ENCODE peak calls at places on chromosomes 16 and 17, in nine cellular contexts. Z, I, Y, M, R, S, K, U and X are unnamed samples.

GRCh38 chr17:8713878-8714277 is 30.8 kb downstream of the CCDC42 start:
- DNase-seq in K (no peak), Y (no peak), S (no peak), M (no peak), Z (no peak), I (no peak), U (no peak), R (no peak), X (no peak)

GRCh38 chr16:79599837-79600635 is 501 bp downstream of the MAF start:
- DNase-seq in Y (no peak), I (peak; percentile 69), Z (peak; percentile 50), U (peak; percentile 67), R (peak; percentile 72), K (peak; percentile 42), S (no peak), M (peak; percentile 47), X (peak; percentile 87)

GRCh38 chr17:9226794-9227135 is 205.5 kb downstream of the NTN1 start:
- DNase-seq in Y (no peak), K (no peak), U (no peak), Z (peak; percentile 18), M (no peak), S (no peak), R (no peak), I (no peak), X (no peak)

GRCh38 chr17:71337903-71338302 is 782.9 kb upstream of the SOX9 start:
- DNase-seq in U (no peak), S (no peak), Y (no peak), R (no peak), I (no peak), K (no peak), Z (no peak), M (no peak), X (no peak)

GRCh38 chr17:44990994-44991393 is 22.9 kb upstream of the C1QL1 start:
- DNase-seq in I (no peak), R (no peak), M (no peak), Z (no peak), S (no peak), Y (no peak), U (no peak), K (no peak), X (no peak)

GRCh38 chr16:70660672-70661350 is 14.5 kb downstream of the IL34 start:
- DNase-seq in U (no peak), Z (no peak), K (no peak), I (peak; percentile 34), M (no peak), R (no peak), S (no peak), Y (no peak), X (no peak)

GRCh38 chr17:55735784-55736405 is 13.2 kb upstream of the TMEM100 start:
- DNase-seq in I (peak; percentile 78), R (no peak), U (peak; percentile 37), S (no peak), Y (no peak), K (peak; percentile 54), Z (no peak), M (no peak), X (no peak)

GRCh38 chr17:74182041-74182783 is 21.3 kb upstream of the RPL38 start:
- DNase-seq in U (no peak), S (no peak), Z (no peak), K (no peak), Y (no peak), I (no peak), R (no peak), M (no peak), X (no peak)

GRCh38 chr17:74455025-74455585 is 11.3 kb upstream of the CD300A start:
- DNase-seq in I (no peak), Z (no peak), R (no peak), S (no peak), Y (no peak), M (no peak), K (peak; percentile 54), U (no peak), X (no peak)

GRCh38 chr16:88888778-88889387 is 22.4 kb upstream of the PABPN1L start:
- DNase-seq in Z (no peak), K (peak; percentile 69), U (no peak), M (no peak), S (no peak), Y (no peak), I (peak; percentile 22), R (no peak), X (no peak)

GRCh38 chr17:28906276-28907051 is 3.6 kb upstream of the DHRS13 start:
- DNase-seq in K (no peak), R (no peak), S (no peak), U (no peak), Y (no peak), M (no peak), Z (no peak), I (no peak), X (no peak)

GRCh38 chr17:81480140-81480917 is 32.3 kb downstream of the ACTG1 start:
- DNase-seq in S (no peak), M (no peak), I (peak; percentile 61), Z (no peak), K (no peak), R (no peak), Y (no peak), U (no peak), X (no peak)

GRCh38 chr16:1035066-1035415 is 37.5 kb upstream of the SSTR5 start:
- DNase-seq in S (no peak), R (no peak), I (no peak), Y (no peak), Z (no peak), M (no peak), K (no peak), U (no peak), X (no peak)

GRCh38 chr16:81029930-81030604 is 5.6 kb upstream of the ATMIN start:
- DNase-seq in Y (no peak), R (no peak), Z (no peak), S (no peak), M (no peak), I (no peak), K (no peak), U (no peak), X (no peak)

GRCh38 chr17:50161911-50162288 is 3.9 kb upstream of the SGCA start:
- DNase-seq in S (no peak), M (no peak), K (no peak), I (no peak), U (no peak), Y (no peak), Z (no peak), R (no peak), X (no peak)

GRCh38 chr16:49528035-49528434 is 154.4 kb downstream of the C16orf78 start:
- DNase-seq in S (no peak), Z (no peak), M (no peak), Y (no peak), U (no peak), K (no peak), I (peak; percentile 17), R (no peak), X (no peak)

GRCh38 chr17:45155483-45155882 is 6.2 kb upstream of the HEXIM2 start:
- DNase-seq in K (no peak), Z (no peak), M (no peak), I (no peak), R (no peak), U (no peak), S (no peak), Y (no peak), X (no peak)

GRCh38 chr16:30068750-30069574 is 3.4 kb downstream of the ALDOA start:
- DNase-seq in R (no peak), U (peak; percentile 59), S (no peak), Y (no peak), M (no peak), K (no peak), Z (peak; percentile 62), I (peak; percentile 59), X (no peak)
- TF ChIP-seq CTCF in R (peak; percentile 32), U (peak; percentile 71), S (peak; percentile 45), Y (peak; percentile 71), M (peak; percentile 57), K (peak; percentile 43), Z (peak; percentile 37), I (peak; percentile 53), X (peak; percentile 52)

GRCh38 chr17:1519678-1520077 is 3.3 kb upstream of the INPP5K start:
- DNase-seq in M (no peak), R (no peak), I (no peak), K (no peak), S (no peak), Y (no peak), U (no peak), Z (no peak), X (no peak)
- TF ChIP-seq CTCF in M (no peak), R (no peak), I (no peak), K (no peak), S (no peak), Y (no peak), U (no peak), Z (no peak), X (no peak)

DNA sequence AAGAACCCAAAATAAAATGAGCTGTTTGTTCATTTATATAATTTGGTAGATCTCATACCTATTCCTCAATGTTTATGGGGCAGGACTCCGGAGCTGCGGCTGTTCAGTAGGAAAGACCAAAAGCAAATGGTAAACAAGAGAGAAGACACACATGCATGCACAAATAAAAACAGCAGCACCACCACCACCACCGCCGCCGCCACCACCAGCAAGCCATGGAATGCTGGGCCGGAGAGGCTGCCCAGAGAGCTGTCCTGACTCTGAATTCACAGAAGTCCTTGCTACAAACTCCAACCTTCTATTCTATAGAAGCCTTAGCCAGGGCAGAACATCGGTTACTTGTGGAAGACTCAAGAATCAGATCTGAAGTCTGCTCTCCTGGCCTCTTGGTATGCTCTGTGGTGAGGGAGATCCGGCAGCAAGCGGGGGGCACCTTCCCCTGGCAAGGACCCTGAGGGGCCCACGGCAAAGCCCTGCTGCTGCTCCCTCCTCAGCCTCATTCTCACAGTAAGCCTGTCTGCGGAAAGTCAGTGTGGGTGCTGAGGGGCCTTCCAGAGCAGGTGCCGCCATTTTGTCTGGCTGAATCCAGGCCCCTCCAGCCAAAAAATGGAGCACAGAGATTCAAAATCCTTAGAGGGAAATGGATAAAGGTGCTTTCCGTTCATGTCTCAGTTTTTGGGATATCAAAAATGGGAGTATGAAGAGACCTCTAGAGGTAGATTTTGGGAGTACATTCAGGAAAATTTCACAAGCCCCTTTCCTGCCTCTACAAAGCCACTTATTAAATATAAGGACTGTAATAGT is 6.4 kb upstream of the FOXJ1 start:
- DNase-seq in R (no peak), U (no peak), Y (no peak), S (peak; percentile 4), I (peak; percentile 52), K (no peak), M (no peak), Z (no peak), X (no peak)
- TF ChIP-seq CTCF in R (peak; percentile 45), U (peak; percentile 78), Y (peak; percentile 71), S (peak; percentile 64), I (peak; percentile 61), K (peak; percentile 66), M (peak; percentile 65), Z (no peak), X (peak; percentile 65)

DNA sequence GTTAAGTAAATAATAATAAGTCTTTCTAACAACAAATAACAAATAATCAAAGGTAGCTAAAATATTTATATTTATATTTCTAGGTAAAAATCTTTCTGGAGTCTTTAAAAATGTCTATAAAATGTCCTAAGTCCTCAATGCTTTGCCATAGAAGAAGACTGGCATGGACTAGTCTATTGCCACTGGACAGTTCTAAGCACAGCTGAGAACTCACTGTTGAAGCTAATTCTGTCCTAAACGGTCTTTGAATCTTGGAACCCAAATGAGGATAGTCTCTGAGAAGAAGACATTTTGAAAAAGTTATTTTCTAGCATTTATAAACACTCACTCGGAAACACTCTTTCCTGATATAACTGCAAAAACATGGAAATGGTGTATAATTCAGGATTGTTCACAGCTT is 539 bp downstream of the MYH8 start:
- DNase-seq in Y (no peak), M (no peak), S (no peak), I (no peak), Z (no peak), U (no peak), R (no peak), K (no peak), X (no peak)
- TF ChIP-seq CTCF in Y (no peak), M (no peak), S (no peak), I (no peak), Z (no peak), U (no peak), R (no peak), K (no peak), X (no peak)